ENCODE peak calls at places on chromosome 15, in nine cellular contexts. V, Z, S, R, U, C, E, W and L are unnamed samples.
A peak's percentile ranks its signal among the peaks of the same experiment; 100 is the strongest.

GRCh38 chr15:60299452-60300047 is 98.2 kb downstream of the ANXA2 start:
- DNase-seq in V (peak; percentile 29), Z (no peak), S (peak; percentile 94), R (peak; percentile 43), U (peak; percentile 97), C (no peak), E (peak; percentile 66), W (no peak), L (no peak)

GRCh38 chr15:70195808-70196304 is 98.1 kb upstream of the TLE3 start:
- DNase-seq in V (peak; percentile 37), Z (peak; percentile 35), S (no peak), R (peak; percentile 83), U (no peak), C (no peak), E (peak; percentile 79), W (no peak), L (no peak)

GRCh38 chr15:74726774-74727164 is 1.4 kb upstream of the CYP1A1 start:
- DNase-seq in V (no peak), Z (no peak), S (no peak), R (no peak), U (no peak), C (no peak), E (no peak), W (no peak), L (no peak)

GRCh38 chr15:101242999-101243336 is 8.9 kb downstream of the CHSY1 start:
- DNase-seq in V (no peak), Z (no peak), S (no peak), R (no peak), U (no peak), C (no peak), E (no peak), W (no peak), L (no peak)

GRCh38 chr15:101504866-101505609 is 15.5 kb upstream of the PCSK6 start:
- DNase-seq in V (no peak), Z (no peak), S (no peak), R (peak; percentile 14), U (no peak), C (no peak), E (no peak), W (peak; percentile 3), L (no peak)

GRCh38 chr15:57927091-57927631 is 138.3 kb downstream of the ALDH1A2 start:
- DNase-seq in V (no peak), Z (no peak), S (no peak), R (no peak), U (no peak), C (no peak), E (no peak), W (no peak), L (no peak)

GRCh38 chr15:64521726-64522164 is 61.4 kb downstream of the ZNF609 start:
- DNase-seq in V (peak; percentile 90), Z (peak; percentile 72), S (no peak), R (peak; percentile 80), U (peak; percentile 71), C (no peak), E (peak; percentile 91), W (no peak), L (no peak)

GRCh38 chr15:67833504-67834248 is 6.2 kb downstream of the RNU6-1 start:
- DNase-seq in V (no peak), Z (peak; percentile 72), S (no peak), R (peak; percentile 59), U (peak; percentile 50), C (no peak), E (no peak), W (no peak), L (no peak)

GRCh38 chr15:75508741-75509532 is 57.4 kb upstream of the SIN3A start:
- DNase-seq in V (no peak), Z (no peak), S (no peak), R (peak; percentile 25), U (no peak), C (no peak), E (peak; percentile 25), W (peak; percentile 10), L (peak; percentile 12)

GRCh38 chr15:80755884-80756283 is 23.3 kb upstream of the CEMIP start:
- DNase-seq in V (no peak), Z (no peak), S (no peak), R (no peak), U (no peak), C (no peak), E (no peak), W (no peak), L (no peak)

GRCh38 chr15:75237316-75237982 is 20.7 kb upstream of the GOLGA6C start:
- DNase-seq in V (no peak), Z (peak; percentile 4), S (no peak), R (no peak), U (no peak), C (no peak), E (no peak), W (no peak), L (no peak)

GRCh38 chr15:90598053-90598577 is 68.4 kb downstream of the CRTC3 start:
- DNase-seq in V (peak; percentile 78), Z (peak; percentile 51), S (no peak), R (peak; percentile 22), U (no peak), C (no peak), E (peak; percentile 61), W (no peak), L (no peak)

GRCh38 chr15:78676424-78677110 is 35.6 kb upstream of the CHRNB4 start:
- DNase-seq in V (no peak), Z (no peak), S (no peak), R (no peak), U (no peak), C (no peak), E (no peak), W (no peak), L (no peak)

GRCh38 chr15:75223688-75224087 is 22.0 kb downstream of the C15orf39 start:
- DNase-seq in V (no peak), Z (no peak), S (no peak), R (no peak), U (no peak), C (no peak), E (no peak), W (no peak), L (no peak)

GRCh38 chr15:40291088-40291574 is 8.3 kb upstream of the ANKRD63 start:
- DNase-seq in V (no peak), Z (peak; percentile 62), S (peak; percentile 44), R (peak; percentile 63), U (peak; percentile 60), C (no peak), E (no peak), W (no peak), L (no peak)

GRCh38 chr15:63006032-63006878 is 36.3 kb upstream of the TPM1 start:
- DNase-seq in V (no peak), Z (peak; percentile 29), S (no peak), R (no peak), U (no peak), C (no peak), E (no peak), W (no peak), L (no peak)

GRCh38 chr15:58228708-58229107 is 90.5 kb downstream of the AQP9 start:
- DNase-seq in V (no peak), Z (no peak), S (no peak), R (peak; percentile 67), U (no peak), C (no peak), E (no peak), W (no peak), L (no peak)

GRCh38 chr15:49179433-49180190 is 9.6 kb downstream of the GALK2 start:
- DNase-seq in V (no peak), Z (no peak), S (no peak), R (no peak), U (no peak), C (no peak), E (no peak), W (no peak), L (no peak)

GRCh38 chr15:34018021-34018645 is 20.9 kb downstream of the AVEN start:
- DNase-seq in V (no peak), Z (no peak), S (no peak), R (no peak), U (no peak), C (no peak), E (no peak), W (peak; percentile 45), L (no peak)

GRCh38 chr15:69468241-69469121 is 15.9 kb downstream of the RPLP1 start:
- DNase-seq in V (no peak), Z (no peak), S (peak; percentile 94), R (peak; percentile 53), U (peak; percentile 95), C (peak; percentile 59), E (no peak), W (peak; percentile 91), L (no peak)

GRCh38 chr15:89556413-89557262 is 18.6 kb upstream of the TICRR start:
- DNase-seq in V (peak; percentile 43), Z (peak; percentile 61), S (peak; percentile 52), R (peak; percentile 71), U (peak; percentile 73), C (peak; percentile 15), E (peak; percentile 72), W (no peak), L (peak; percentile 77)

GRCh38 chr15:70120109-70120508 is 22.4 kb upstream of the TLE3 start:
- DNase-seq in V (no peak), Z (no peak), S (no peak), R (no peak), U (no peak), C (no peak), E (no peak), W (no peak), L (no peak)

GRCh38 chr15:45228931-45229330 is 23.1 kb upstream of the SLC28A2 start:
- DNase-seq in V (no peak), Z (no peak), S (no peak), R (no peak), U (no peak), C (no peak), E (no peak), W (no peak), L (no peak)

GRCh38 chr15:85741662-85742061 is 53.1 kb downstream of the KLHL25 start:
- DNase-seq in V (no peak), Z (no peak), S (no peak), R (no peak), U (no peak), C (no peak), E (no peak), W (no peak), L (no peak)

GRCh38 chr15:101692799-101693198 is 31.5 kb downstream of the TARS3 start:
- DNase-seq in V (no peak), Z (no peak), S (no peak), R (no peak), U (no peak), C (no peak), E (no peak), W (no peak), L (no peak)

GRCh38 chr15:27704939-27705514 is 394.1 kb downstream of the OCA2 start:
- DNase-seq in V (no peak), Z (peak; percentile 70), S (no peak), R (no peak), U (no peak), C (no peak), E (peak; percentile 72), W (no peak), L (no peak)

GRCh38 chr15:65525622-65526021 is 4.6 kb upstream of the HACD3 start:
- DNase-seq in V (no peak), Z (no peak), S (no peak), R (peak; percentile 26), U (peak; percentile 44), C (no peak), E (no peak), W (no peak), L (peak; percentile 47)

GRCh38 chr15:38547255-38547997 is 17.2 kb downstream of the RASGRP1 start:
- DNase-seq in V (no peak), Z (no peak), S (no peak), R (peak; percentile 82), U (no peak), C (no peak), E (no peak), W (no peak), L (no peak)

GRCh38 chr15:89096664-89097063 is 8.4 kb downstream of the ABHD2 start:
- DNase-seq in V (no peak), Z (no peak), S (no peak), R (no peak), U (no peak), C (no peak), E (no peak), W (no peak), L (no peak)

GRCh38 chr15:85771781-85772445 is 22.8 kb downstream of the KLHL25 start:
- DNase-seq in V (no peak), Z (no peak), S (no peak), R (no peak), U (no peak), C (no peak), E (no peak), W (no peak), L (no peak)

GRCh38 chr15:58454950-58455401 is 23.2 kb downstream of the LIPC start:
- DNase-seq in V (no peak), Z (no peak), S (peak; percentile 70), R (no peak), U (peak; percentile 71), C (no peak), E (no peak), W (no peak), L (no peak)